ENCODE peak calls at places on chromosomes 16 and 17, in four cellular contexts. One of them, this sample, is unnamed.

GRCh38 chr17:33322063-33322462 is 29.0 kb upstream of the ASIC2 start:
- DNase-seq in stimulated activated CD4-positive, alpha-beta T cell treated with anti-CD3 and anti-CD28 coated beads, Interleukin-4, amount 100 ng/mL, for 48 hours: no peak
- DNase-seq in HS-5: no peak
- DNase-seq in EH: peak; percentile 9
- DNase-seq in this sample: no peak

GRCh38 chr17:19486351-19487008 is 47.2 kb upstream of the SLC47A1 start:
- DNase-seq in stimulated activated CD4-positive, alpha-beta T cell treated with anti-CD3 and anti-CD28 coated beads, Interleukin-4, amount 100 ng/mL, for 48 hours: no peak
- DNase-seq in HS-5: no peak
- DNase-seq in EH: no peak
- DNase-seq in this sample: no peak

GRCh38 chr16:5870886-5871715 is 773.5 kb upstream of the EEF2KMT start:
- DNase-seq in stimulated activated CD4-positive, alpha-beta T cell treated with anti-CD3 and anti-CD28 coated beads, Interleukin-4, amount 100 ng/mL, for 48 hours: no peak
- DNase-seq in HS-5: no peak
- DNase-seq in EH: no peak
- DNase-seq in this sample: no peak

GRCh38 chr17:11182430-11182829 is 58.6 kb upstream of the SHISA6 start:
- DNase-seq in stimulated activated CD4-positive, alpha-beta T cell treated with anti-CD3 and anti-CD28 coated beads, Interleukin-4, amount 100 ng/mL, for 48 hours: no peak
- DNase-seq in HS-5: no peak
- DNase-seq in EH: no peak
- DNase-seq in this sample: no peak

GRCh38 chr16:23156946-23157460 is 7.8 kb upstream of the USP31 start:
- DNase-seq in stimulated activated CD4-positive, alpha-beta T cell treated with anti-CD3 and anti-CD28 coated beads, Interleukin-4, amount 100 ng/mL, for 48 hours: no peak
- DNase-seq in HS-5: no peak
- DNase-seq in EH: no peak
- DNase-seq in this sample: no peak

GRCh38 chr17:30372755-30373154 is 6.0 kb upstream of the CPD start:
- DNase-seq in stimulated activated CD4-positive, alpha-beta T cell treated with anti-CD3 and anti-CD28 coated beads, Interleukin-4, amount 100 ng/mL, for 48 hours: no peak
- DNase-seq in HS-5: peak; percentile 39
- DNase-seq in EH: peak; percentile 15
- DNase-seq in this sample: peak; percentile 77

GRCh38 chr17:76871668-76872067 is 3.5 kb downstream of the MGAT5B start:
- DNase-seq in stimulated activated CD4-positive, alpha-beta T cell treated with anti-CD3 and anti-CD28 coated beads, Interleukin-4, amount 100 ng/mL, for 48 hours: no peak
- DNase-seq in HS-5: no peak
- DNase-seq in EH: no peak
- DNase-seq in this sample: no peak

GRCh38 chr17:70492368-70492767 is 323.0 kb downstream of the KCNJ2 start:
- DNase-seq in stimulated activated CD4-positive, alpha-beta T cell treated with anti-CD3 and anti-CD28 coated beads, Interleukin-4, amount 100 ng/mL, for 48 hours: no peak
- DNase-seq in HS-5: no peak
- DNase-seq in EH: no peak
- DNase-seq in this sample: no peak

This sample was measured in epithelial cell of prostate.